ENCODE peak calls at places on chromosomes 5 and 9, in five cellular contexts. One of them, this sample, is unnamed.

GRCh38 chr5:135308752-135309151 is 90.3 kb downstream of the MACROH2A1 start:
- DNase-seq in foreskin melanocyte: peak; percentile 40
- DNase-seq in NCI-H524: no peak
- DNase-seq in right cardiac atrium: no peak
- DNase-seq in skeletal muscle cell: peak; percentile 70
- DNase-seq in this sample: no peak

GRCh38 chr5:103842936-103843335 is 280.3 kb upstream of the NUDT12 start:
- DNase-seq in foreskin melanocyte: no peak
- DNase-seq in NCI-H524: no peak
- DNase-seq in right cardiac atrium: no peak
- DNase-seq in skeletal muscle cell: no peak
- DNase-seq in this sample: no peak

GRCh38 chr5:100667021-100667671 is 132.0 kb downstream of the FAM174A start:
- DNase-seq in foreskin melanocyte: peak; percentile 70
- DNase-seq in NCI-H524: no peak
- DNase-seq in right cardiac atrium: no peak
- DNase-seq in skeletal muscle cell: peak; percentile 65
- DNase-seq in this sample: no peak

GRCh38 chr5:35457912-35458823 is 159.5 kb upstream of the SPEF2 start:
- DNase-seq in foreskin melanocyte: no peak
- DNase-seq in NCI-H524: no peak
- DNase-seq in right cardiac atrium: no peak
- DNase-seq in skeletal muscle cell: no peak
- DNase-seq in this sample: no peak

GRCh38 chr9:93154293-93154903 is 20.3 kb upstream of the NINJ1 start:
- DNase-seq in foreskin melanocyte: no peak
- DNase-seq in NCI-H524: peak; percentile 75
- DNase-seq in right cardiac atrium: no peak
- DNase-seq in skeletal muscle cell: no peak
- DNase-seq in this sample: no peak

GRCh38 chr5:111278824-111279504 is 54.8 kb downstream of the CAMK4 start:
- DNase-seq in foreskin melanocyte: peak; percentile 20
- DNase-seq in NCI-H524: peak; percentile 8
- DNase-seq in right cardiac atrium: peak; percentile 34
- DNase-seq in skeletal muscle cell: no peak
- DNase-seq in this sample: peak; percentile 60

GRCh38 chr5:65172486-65173129 is 309.1 kb downstream of the ADAMTS6 start:
- DNase-seq in foreskin melanocyte: no peak
- DNase-seq in NCI-H524: no peak
- DNase-seq in right cardiac atrium: no peak
- DNase-seq in skeletal muscle cell: peak; percentile 66
- DNase-seq in this sample: no peak

GRCh38 chr5:104273725-104274124 is 711.1 kb upstream of the NUDT12 start:
- DNase-seq in foreskin melanocyte: no peak
- DNase-seq in NCI-H524: no peak
- DNase-seq in right cardiac atrium: no peak
- DNase-seq in skeletal muscle cell: no peak
- DNase-seq in this sample: no peak

This sample was measured in B cell.